ENCODE peak calls at places on chromosomes 12 and 14, in ten cellular contexts. L is adrenal gland, F is A549, R is adipocyte, P is suprapubic skin, X is cardiac fibroblast, N is transverse colon, T is MM.1S, H is ovary, G is PC-9. V is an unnamed sample.

GRCh38 chr14:60805881-60806569 is 71.5 kb downstream of the MNAT1 start:
- DNase-seq in L (no peak), F (no peak), R (peak; percentile 16), P (no peak), X (peak; percentile 37), N (no peak), T (no peak), H (no peak), G (no peak), V (no peak)

GRCh38 chr12:77754086-77754485 is 76.6 kb upstream of the NAV3 start:
- DNase-seq in L (no peak), F (no peak), R (no peak), P (no peak), X (no peak), N (no peak), T (no peak), H (no peak), G (no peak), V (no peak)

GRCh38 chr14:81301813-81302212 is 81.1 kb upstream of the GTF2A1 start:
- DNase-seq in L (no peak), F (no peak), R (no peak), P (no peak), X (no peak), N (no peak), T (no peak), H (no peak), G (no peak), V (no peak)

GRCh38 chr14:26163761-26164160 is 434.1 kb downstream of the NOVA1 start:
- DNase-seq in L (no peak), F (peak; percentile 28), R (peak; percentile 18), P (no peak), X (peak; percentile 72), N (no peak), T (no peak), H (no peak), G (no peak), V (no peak)

GRCh38 chr12:6724409-6724797 is 557 bp downstream of the COPS7A start:
- DNase-seq in L (peak; percentile 23), F (peak; percentile 42), R (no peak), P (no peak), X (no peak), N (peak; percentile 33), T (peak; percentile 51), H (no peak), G (peak; percentile 23), V (no peak)

GRCh38 chr12:100141998-100142850 is 450 bp downstream of the BLTP3B start:
- DNase-seq in L (peak; percentile 52), F (peak; percentile 77), R (peak; percentile 69), P (peak; percentile 71), X (peak; percentile 20), N (peak; percentile 68), T (peak; percentile 41), H (peak; percentile 41), G (peak; percentile 33), V (no peak)

GRCh38 chr12:101287357-101287756 is 7.5 kb downstream of the UTP20 start:
- DNase-seq in L (no peak), F (no peak), R (no peak), P (no peak), X (no peak), N (no peak), T (peak; percentile 58), H (no peak), G (no peak), V (no peak)

GRCh38 chr14:88831285-88831684 is 6.8 kb downstream of the TTC8 start:
- DNase-seq in L (peak; percentile 65), F (no peak), R (peak; percentile 82), P (no peak), X (peak; percentile 75), N (no peak), T (no peak), H (no peak), G (no peak), V (no peak)

GRCh38 chr14:30977752-30978151 is 47.7 kb upstream of the AP4S1 start:
- DNase-seq in L (no peak), F (no peak), R (no peak), P (no peak), X (no peak), N (no peak), T (no peak), H (no peak), G (no peak), V (no peak)

GRCh38 chr12:109446869-109447268 is 30.2 kb downstream of the KCTD10 start:
- DNase-seq in L (no peak), F (no peak), R (no peak), P (no peak), X (no peak), N (peak; percentile 55), T (no peak), H (no peak), G (no peak), V (no peak)

GRCh38 chr12:89524201-89525001 is at the start of gene GALNT4:
- DNase-seq in L (peak; percentile 90), F (peak; percentile 90), R (peak; percentile 97), P (peak; percentile 95), X (peak; percentile 90), N (peak; percentile 93), T (peak; percentile 88), H (peak; percentile 87), G (peak; percentile 82), V (peak; percentile 94)
- H3K4me3 ChIP-seq in L (peak within 1 kb of the TSS; percentile 94), F (peak within 1 kb of the TSS; percentile 75), R (peak within 1 kb of the TSS; percentile 99), P (peak within 1 kb of the TSS; percentile 96), X (peak within 1 kb of the TSS; percentile 98), N (peak within 1 kb of the TSS; percentile 95), T (peak within 1 kb of the TSS; percentile 88), H (peak within 1 kb of the TSS; percentile 53), G (peak within 1 kb of the TSS; percentile 98), V (peak within 1 kb of the TSS; percentile 78)

DNA sequence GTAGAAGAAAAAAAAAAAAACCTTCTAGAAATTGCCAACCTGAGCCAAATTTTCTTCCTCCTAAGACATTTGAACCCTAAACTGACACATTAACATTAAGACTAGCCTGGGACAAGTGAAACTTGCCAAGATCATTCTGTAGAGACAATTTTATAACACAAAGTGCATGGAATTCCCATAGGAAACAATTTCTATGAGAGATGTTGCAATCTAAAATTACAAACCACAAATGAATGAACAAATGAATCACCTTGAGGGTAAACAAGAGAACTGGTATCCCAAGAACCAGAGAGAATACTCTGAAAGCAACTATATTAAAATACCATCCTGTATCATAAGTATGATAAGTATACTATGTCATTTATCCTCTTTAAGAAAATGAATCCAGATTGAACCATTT is 165.3 kb downstream of the DICER1 start:
- DNase-seq in L (no peak), F (no peak), R (peak; percentile 52), P (no peak), X (no peak), N (no peak), T (no peak), H (no peak), G (no peak), V (no peak)
- H3K4me3 ChIP-seq in L (no peak overlapping the region), F (no peak overlapping the region), R (peak overlapping the region; percentile 24), P (no peak overlapping the region), X (no peak overlapping the region), N (no peak overlapping the region), T (no peak overlapping the region), H (no peak overlapping the region), G (no peak overlapping the region), V (no peak overlapping the region)

DNA sequence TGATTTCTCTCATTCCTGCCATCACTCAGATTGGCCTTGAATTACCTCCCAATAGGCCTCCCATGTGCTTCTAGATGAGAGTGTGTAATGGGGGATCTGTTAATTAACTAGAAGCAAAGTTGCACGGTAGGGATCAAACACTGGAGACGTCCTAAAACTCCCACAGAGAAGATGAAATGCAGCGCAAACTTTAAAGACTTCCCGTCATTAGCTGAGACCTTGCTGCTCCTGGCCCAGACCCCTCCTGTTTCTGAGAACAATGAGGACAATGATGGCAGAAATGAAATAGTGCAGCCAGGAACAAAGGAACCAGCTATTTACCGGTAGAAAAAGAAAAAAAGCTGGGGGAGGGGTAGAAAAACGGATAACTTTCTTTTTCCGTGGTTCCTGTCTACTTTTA is 280.6 kb upstream of the SOX5 start:
- DNase-seq in L (no peak), F (no peak), R (no peak), P (no peak), X (no peak), N (no peak), T (no peak), H (no peak), G (no peak), V (no peak)
- H3K4me3 ChIP-seq in L (no peak overlapping the region), F (no peak overlapping the region), R (no peak overlapping the region), P (no peak overlapping the region), X (no peak overlapping the region), N (no peak overlapping the region), T (no peak overlapping the region), H (no peak overlapping the region), G (no peak overlapping the region), V (no peak overlapping the region)

GRCh38 chr12:8036366-8036765 is 3.9 kb downstream of the FOXJ2 start:
- DNase-seq in L (no peak), F (no peak), R (no peak), P (no peak), X (no peak), N (no peak), T (no peak), H (no peak), G (no peak), V (no peak)
- H3K4me3 ChIP-seq in L (no peak overlapping the region), F (no peak overlapping the region), R (no peak overlapping the region), P (no peak overlapping the region), X (no peak overlapping the region), N (no peak overlapping the region), T (no peak overlapping the region), H (no peak overlapping the region), G (no peak overlapping the region), V (no peak overlapping the region)

GRCh38 chr12:56086096-56086495 is 6.1 kb downstream of the ERBB3 start:
- DNase-seq in L (no peak), F (no peak), R (no peak), P (no peak), X (no peak), N (peak; percentile 57), T (no peak), H (no peak), G (peak; percentile 54), V (no peak)
- H3K4me3 ChIP-seq in L (no peak overlapping the region), F (no peak overlapping the region), R (no peak overlapping the region), P (no peak overlapping the region), X (no peak overlapping the region), N (no peak overlapping the region), T (no peak overlapping the region), H (no peak overlapping the region), G (no peak overlapping the region), V (no peak overlapping the region)

DNA sequence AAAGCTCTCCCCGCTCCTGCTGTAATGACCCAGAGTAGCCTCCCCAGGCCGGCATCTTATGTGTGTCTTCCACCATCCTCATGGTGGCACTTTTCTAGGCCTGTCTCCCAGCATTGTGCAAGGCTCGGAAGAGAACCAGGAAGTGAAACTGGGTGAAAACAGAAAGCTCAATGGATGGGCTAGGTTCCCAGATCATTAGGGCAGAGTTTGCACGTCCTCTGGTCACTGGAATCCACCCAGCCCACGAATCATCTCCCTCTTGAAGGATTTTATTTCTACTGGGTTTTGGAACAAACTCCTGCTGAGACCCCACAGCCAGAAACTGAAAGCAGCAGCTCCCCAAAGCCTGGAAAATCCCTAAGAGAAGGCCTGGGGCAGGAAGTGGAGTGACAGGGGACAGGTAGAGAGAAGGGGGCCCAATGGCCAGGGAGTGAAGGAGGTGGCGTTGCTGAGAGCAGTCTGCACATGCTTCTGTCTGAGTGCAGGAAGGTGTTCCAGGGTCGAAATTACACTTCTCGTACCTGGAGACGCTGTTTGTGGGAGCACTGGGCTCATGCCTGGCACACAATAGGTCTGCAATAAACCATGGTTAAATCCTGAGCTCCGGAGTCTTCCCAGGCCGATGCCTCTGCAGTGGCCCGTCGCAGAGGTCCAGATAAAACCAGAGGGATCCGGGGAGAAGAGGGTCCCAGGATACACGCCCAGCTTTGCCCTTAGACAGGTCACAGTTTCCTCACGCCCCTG is 15.6 kb downstream of the ACVRL1 start:
- DNase-seq in L (peak; percentile 65), F (peak; percentile 22), R (peak; percentile 57), P (peak; percentile 81), X (peak; percentile 87), N (peak; percentile 58), T (no peak), H (no peak), G (no peak), V (no peak)
- H3K4me3 ChIP-seq in L (no peak overlapping the region), F (no peak overlapping the region), R (peak overlapping the region; percentile 67), P (peak overlapping the region; percentile 19), X (no peak overlapping the region), N (no peak overlapping the region), T (no peak overlapping the region), H (no peak overlapping the region), G (no peak overlapping the region), V (peak overlapping the region; percentile 22)

V was measured in vagina.